ENCODE peak calls at places on chromosomes 13 and 19, in ten cellular contexts. L is Jurkat, Clone E6-1; N is A549; J is breast epithelium; A is IMR-90; W is OCI-LY7; T is fibroblast of pulmonary artery; D is adrenal gland; B is CD4-positive, CD25-positive, alpha-beta regulatory T cell; P is NT2/D1. R is an unnamed sample.

GRCh38 chr19:10290876-10291553 is 1.3 kb downstream of the ICAM5 start:
- DNase-seq in L (no peak), N (peak), J (peak), A (peak), W (peak), T (no peak), D (peak), B (peak), P (no peak), R (peak)

GRCh38 chr13:110841406-110841805 is 73.5 kb downstream of the ANKRD10 start:
- DNase-seq in L (no peak), N (no peak), J (no peak), A (no peak), W (no peak), T (no peak), D (no peak), B (no peak), P (no peak), R (no peak)

GRCh38 chr19:46306501-46306900 is 9.7 kb downstream of the HIF3A start:
- DNase-seq in L (no peak), N (no peak), J (no peak), A (no peak), W (no peak), T (no peak), D (no peak), B (no peak), P (no peak), R (no peak)

GRCh38 chr13:99657848-99658265 is 156.6 kb downstream of the TM9SF2 start:
- DNase-seq in L (no peak), N (peak), J (no peak), A (no peak), W (no peak), T (peak), D (no peak), B (no peak), P (peak), R (peak)

GRCh38 chr13:91504216-91504615 is 105.8 kb downstream of the GPC5 start:
- DNase-seq in L (no peak), N (no peak), J (no peak), A (no peak), W (no peak), T (no peak), D (no peak), B (no peak), P (no peak), R (no peak)

GRCh38 chr13:97875218-97875617 is 78.3 kb upstream of the IPO5 start:
- DNase-seq in L (no peak), N (no peak), J (no peak), A (no peak), W (no peak), T (no peak), D (no peak), B (no peak), P (no peak), R (no peak)

GRCh38 chr19:29854033-29854432 is 42.2 kb downstream of the CCNE1 start:
- DNase-seq in L (no peak), N (no peak), J (no peak), A (no peak), W (no peak), T (no peak), D (no peak), B (no peak), P (no peak), R (no peak)

GRCh38 chr19:45267296-45267695 is 16.2 kb downstream of the MARK4 start:
- DNase-seq in L (no peak), N (no peak), J (no peak), A (no peak), W (no peak), T (no peak), D (no peak), B (no peak), P (no peak), R (no peak)

GRCh38 chr19:55538132-55538531 is 1.2 kb upstream of the SBK2 start:
- DNase-seq in L (no peak), N (no peak), J (no peak), A (no peak), W (no peak), T (no peak), D (no peak), B (no peak), P (no peak), R (no peak)

GRCh38 chr19:31548941-31549340 is 199.7 kb upstream of the TSHZ3 start:
- DNase-seq in L (peak), N (peak), J (no peak), A (peak), W (peak), T (peak), D (peak), B (no peak), P (no peak), R (peak)

GRCh38 chr19:9353011-9353410 is 9.8 kb upstream of the ZNF177 start:
- DNase-seq in L (no peak), N (no peak), J (no peak), A (no peak), W (no peak), T (no peak), D (no peak), B (no peak), P (no peak), R (no peak)

GRCh38 chr13:28655566-28655965 is 3.4 kb upstream of the POMP start:
- DNase-seq in L (no peak), N (no peak), J (no peak), A (peak), W (no peak), T (peak), D (no peak), B (no peak), P (no peak), R (no peak)

GRCh38 chr19:13729859-13730258 is 34.5 kb upstream of the MRI1 start:
- DNase-seq in L (no peak), N (peak), J (no peak), A (peak), W (no peak), T (no peak), D (no peak), B (no peak), P (no peak), R (no peak)

GRCh38 chr13:101262306-101262705 is 154.0 kb downstream of the NALCN start:
- DNase-seq in L (no peak), N (no peak), J (no peak), A (no peak), W (no peak), T (no peak), D (no peak), B (no peak), P (no peak), R (no peak)

GRCh38 chr13:111066544-111066943 is 48.6 kb upstream of the ARHGEF7 start:
- DNase-seq in L (no peak), N (no peak), J (no peak), A (no peak), W (no peak), T (no peak), D (peak), B (no peak), P (no peak), R (no peak)

GRCh38 chr13:109151696-109152095 is 522.3 kb downstream of the MYO16 start:
- DNase-seq in L (no peak), N (no peak), J (no peak), A (no peak), W (no peak), T (no peak), D (no peak), B (no peak), P (no peak), R (no peak)

GRCh38 chr19:41872775-41873647 is 4.1 kb upstream of the CD79A start:
- DNase-seq in L (no peak), N (peak), J (peak), A (peak), W (peak), T (peak), D (peak), B (peak), P (peak), R (peak)

GRCh38 chr13:43878897-43879322 is 630 bp downstream of the CCDC122 start:
- DNase-seq in L (no peak), N (peak), J (peak), A (peak), W (peak), T (peak), D (peak), B (no peak), P (no peak), R (peak)

GRCh38 chr19:14477417-14478112 is 2.4 kb upstream of the PTGER1 start:
- DNase-seq in L (no peak), N (no peak), J (no peak), A (no peak), W (no peak), T (no peak), D (peak), B (no peak), P (no peak), R (no peak)

GRCh38 chr19:46967578-46968018 is 52.0 kb upstream of the NPAS1 start:
- DNase-seq in L (peak), N (no peak), J (peak), A (no peak), W (no peak), T (no peak), D (no peak), B (peak), P (no peak), R (no peak)

GRCh38 chr13:112995395-112996091 is 26.5 kb downstream of the MCF2L start:
- DNase-seq in L (no peak), N (no peak), J (no peak), A (no peak), W (no peak), T (no peak), D (no peak), B (no peak), P (no peak), R (no peak)

GRCh38 chr13:42458193-42458592 is 115.8 kb upstream of the TNFSF11 start:
- DNase-seq in L (no peak), N (no peak), J (no peak), A (no peak), W (no peak), T (no peak), D (no peak), B (no peak), P (no peak), R (no peak)

GRCh38 chr13:93244918-93245280 is 18.3 kb downstream of the GPC6 start:
- DNase-seq in L (no peak), N (no peak), J (no peak), A (peak), W (no peak), T (peak), D (no peak), B (no peak), P (no peak), R (no peak)

GRCh38 chr13:97567510-97568243 is 133.7 kb downstream of the RAP2A start:
- DNase-seq in L (no peak), N (peak), J (peak), A (peak), W (no peak), T (peak), D (peak), B (no peak), P (no peak), R (peak)

GRCh38 chr19:36489920-36490415 is 607 bp upstream of the ZNF566 start:
- DNase-seq in L (peak), N (peak), J (peak), A (peak), W (peak), T (peak), D (peak), B (peak), P (peak), R (peak)

GRCh38 chr19:34733266-34733825 is 697 bp upstream of the ZNF181 start:
- DNase-seq in L (no peak), N (no peak), J (no peak), A (no peak), W (peak), T (no peak), D (no peak), B (no peak), P (no peak), R (peak)

GRCh38 chr19:48969276-48970138 is 4.4 kb downstream of the FTL start:
- DNase-seq in L (peak), N (peak), J (no peak), A (no peak), W (peak), T (no peak), D (peak), B (no peak), P (no peak), R (no peak)

GRCh38 chr13:45441633-45442032 is 23.1 kb upstream of the COG3 start:
- DNase-seq in L (peak), N (peak), J (no peak), A (peak), W (no peak), T (peak), D (no peak), B (peak), P (no peak), R (no peak)

GRCh38 chr13:40109324-40109958 is 454.0 kb downstream of the COG6 start:
- DNase-seq in L (no peak), N (peak), J (no peak), A (peak), W (no peak), T (peak), D (no peak), B (no peak), P (no peak), R (peak)

GRCh38 chr13:29369060-29369743 is 226.3 kb downstream of the SLC7A1 start:
- DNase-seq in L (peak), N (peak), J (no peak), A (peak), W (peak), T (peak), D (no peak), B (peak), P (peak), R (peak)

GRCh38 chr13:42348576-42348975 is 76.6 kb downstream of the AKAP11 start:
- DNase-seq in L (no peak), N (no peak), J (no peak), A (no peak), W (no peak), T (no peak), D (no peak), B (no peak), P (no peak), R (no peak)

GRCh38 chr19:2624537-2625091 is 77.9 kb downstream of the GNG7 start:
- DNase-seq in L (no peak), N (no peak), J (peak), A (no peak), W (peak), T (no peak), D (no peak), B (no peak), P (peak), R (no peak)

GRCh38 chr13:105925496-105925895 is 610.0 kb downstream of the EFNB2 start:
- DNase-seq in L (no peak), N (peak), J (no peak), A (peak), W (no peak), T (peak), D (no peak), B (no peak), P (no peak), R (no peak)

GRCh38 chr13:110262944-110263343 is 44.0 kb downstream of the COL4A1 start:
- DNase-seq in L (no peak), N (no peak), J (peak), A (no peak), W (no peak), T (peak), D (no peak), B (no peak), P (no peak), R (no peak)

GRCh38 chr19:58379276-58379675 is 1.6 kb downstream of the ZNF837 start:
- DNase-seq in L (no peak), N (no peak), J (no peak), A (no peak), W (no peak), T (no peak), D (no peak), B (no peak), P (no peak), R (no peak)

GRCh38 chr19:42239544-42240220 is 2.7 kb downstream of the GSK3A start:
- DNase-seq in L (no peak), N (no peak), J (no peak), A (no peak), W (no peak), T (no peak), D (no peak), B (no peak), P (no peak), R (no peak)

GRCh38 chr19:1520203-1520780 is 3.6 kb upstream of the PLK5 start:
- DNase-seq in L (no peak), N (no peak), J (no peak), A (no peak), W (no peak), T (no peak), D (no peak), B (no peak), P (no peak), R (no peak)

GRCh38 chr19:1521636-1522035 is 2.2 kb upstream of the PLK5 start:
- DNase-seq in L (no peak), N (no peak), J (no peak), A (no peak), W (no peak), T (no peak), D (no peak), B (no peak), P (no peak), R (no peak)

GRCh38 chr19:1523412-1524205 is at the start of gene PLK5:
- DNase-seq in L (no peak), N (no peak), J (no peak), A (no peak), W (no peak), T (no peak), D (no peak), B (no peak), P (no peak), R (no peak)

GRCh38 chr19:1522838-1523237 is 1.0 kb upstream of the PLK5 start:
- DNase-seq in L (no peak), N (no peak), J (no peak), A (no peak), W (no peak), T (no peak), D (no peak), B (no peak), P (no peak), R (no peak)

DNA sequence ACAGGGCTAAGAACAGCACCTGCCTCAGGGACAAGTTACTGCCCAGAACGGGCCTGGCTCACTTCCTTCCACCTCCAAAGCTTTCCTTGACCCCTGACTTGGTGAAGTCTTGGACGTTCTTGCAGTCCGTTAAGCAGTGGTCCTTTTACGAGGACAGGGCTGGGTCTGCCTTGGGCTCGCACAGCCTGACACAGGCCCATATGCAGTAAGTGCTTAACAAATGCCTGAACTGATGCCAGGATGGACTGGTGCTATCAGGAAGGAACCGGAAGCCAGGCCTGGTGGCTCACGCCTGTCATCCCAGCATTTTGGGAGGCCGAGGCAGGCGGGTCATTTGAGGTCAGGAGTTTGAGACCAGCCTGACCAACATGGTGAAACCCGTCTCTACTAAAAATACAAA is 1.8 kb upstream of the PLK5 start:
- DNase-seq in L (no peak), N (no peak), J (no peak), A (no peak), W (no peak), T (no peak), D (no peak), B (no peak), P (no peak), R (no peak)
- H3K4me3 ChIP-seq in L (no peak), N (no peak), J (no peak), A (no peak), W (no peak), T (no peak), D (no peak), B (no peak), P (no peak), R (no peak)

GRCh38 chr19:38616265-38616664 is 1.5 kb downstream of the MAP4K1 start:
- DNase-seq in L (no peak), N (no peak), J (no peak), A (no peak), W (peak), T (no peak), D (no peak), B (no peak), P (no peak), R (no peak)

GRCh38 chr19:38618590-38619360 is at the start of gene EIF3K:
- DNase-seq in L (peak), N (peak), J (peak), A (peak), W (peak), T (peak), D (peak), B (peak), P (peak), R (peak)

GRCh38 chr19:38615007-38615581 is 2.7 kb downstream of the MAP4K1 start:
- DNase-seq in L (no peak), N (no peak), J (no peak), A (no peak), W (no peak), T (no peak), D (no peak), B (no peak), P (no peak), R (no peak)

GRCh38 chr19:38617764-38618589 is at the start of gene MAP4K1:
- DNase-seq in L (peak), N (no peak), J (no peak), A (no peak), W (peak), T (no peak), D (peak), B (peak), P (no peak), R (peak)

DNA sequence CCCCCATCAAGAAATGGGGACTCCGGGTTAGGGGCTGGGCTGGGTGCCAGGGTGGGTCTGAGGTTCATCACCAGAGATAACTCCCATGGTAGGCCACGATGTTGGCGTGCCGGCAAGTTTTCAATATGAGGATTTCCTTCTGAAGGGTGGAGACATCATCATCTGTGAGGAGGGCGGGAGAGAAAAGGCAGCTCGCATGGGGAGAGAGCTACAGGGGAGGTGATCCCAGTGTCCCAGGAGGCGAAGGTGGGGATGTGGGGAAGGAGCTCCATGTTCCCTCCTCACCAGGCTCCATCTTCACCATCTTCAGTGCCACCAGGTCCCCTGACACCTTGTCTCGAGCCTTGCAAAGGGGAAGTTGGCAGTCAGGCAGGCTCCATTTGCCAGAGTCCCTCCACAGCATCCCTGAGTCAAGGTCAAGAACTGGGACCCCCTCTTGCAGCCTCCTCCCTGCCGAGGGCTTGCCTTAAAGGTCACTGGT is 430 bp downstream of the MAP4K1 start:
- DNase-seq in L (no peak), N (no peak), J (no peak), A (no peak), W (peak), T (no peak), D (no peak), B (peak), P (no peak), R (no peak)
- H3K4me3 ChIP-seq in L (peak), N (no peak), J (peak), A (no peak), W (peak), T (no peak), D (no peak), B (peak), P (peak), R (no peak)

GRCh38 chr19:54521860-54522513 is 19.4 kb downstream of the LAIR2 start:
- DNase-seq in L (no peak), N (no peak), J (no peak), A (no peak), W (no peak), T (no peak), D (no peak), B (no peak), P (no peak), R (no peak)
- H3K4me3 ChIP-seq in L (no peak), N (no peak), J (no peak), A (no peak), W (no peak), T (no peak), D (no peak), B (no peak), P (no peak), R (no peak)

DNA sequence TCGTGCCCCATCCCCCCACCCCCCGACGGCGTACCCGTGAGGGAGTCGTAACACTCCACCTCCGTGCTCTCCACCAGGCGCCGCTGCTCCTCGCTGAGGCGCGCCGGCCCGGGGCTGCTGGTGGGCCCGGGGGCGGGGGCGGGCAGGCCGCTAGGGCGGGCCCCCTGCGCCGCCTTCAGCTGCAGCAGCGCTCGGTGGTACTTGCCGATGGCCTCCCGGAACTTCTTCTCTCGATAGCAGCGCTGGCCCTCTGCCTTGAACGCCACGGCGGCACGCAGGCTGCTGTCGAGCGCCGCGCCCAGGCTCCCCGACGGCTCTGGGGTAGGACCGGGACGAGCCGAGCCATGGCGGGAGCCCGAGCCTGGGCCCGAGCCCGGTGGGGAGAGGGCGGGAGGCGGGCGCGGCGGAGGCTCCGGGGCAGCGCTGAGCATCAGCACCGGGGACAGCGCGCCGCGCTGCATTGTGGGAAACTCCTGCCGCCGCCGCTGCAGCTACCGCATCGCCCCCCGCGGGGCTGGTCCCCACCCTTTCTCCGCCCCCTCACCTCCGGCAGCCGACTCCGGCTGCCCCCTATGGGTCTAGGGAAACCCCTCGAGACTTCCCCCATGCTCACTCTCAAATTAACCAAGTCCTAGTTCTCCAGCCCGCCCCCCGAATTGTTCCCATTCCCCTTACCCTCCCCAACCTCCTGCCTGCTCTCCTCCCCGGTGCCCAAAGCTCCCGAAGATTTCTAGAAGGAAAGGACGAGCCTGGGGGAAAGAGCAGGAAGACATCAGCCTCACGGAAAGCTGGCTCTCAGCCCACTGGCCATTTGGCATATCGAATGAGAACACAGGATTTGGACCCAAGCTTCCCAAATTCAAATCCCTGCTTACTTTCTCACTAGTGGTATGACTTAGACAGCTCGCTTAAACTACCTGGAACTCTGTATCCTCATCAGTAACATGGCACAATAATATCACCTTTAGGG is at the start of gene TTC9B:
- DNase-seq in L (peak), N (peak), J (no peak), A (no peak), W (no peak), T (no peak), D (no peak), B (peak), P (peak), R (no peak)
- H3K4me3 ChIP-seq in L (no peak), N (peak), J (no peak), A (no peak), W (no peak), T (no peak), D (no peak), B (no peak), P (no peak), R (no peak)

R was measured in body of pancreas.